ENCODE peak calls at places on chromosomes 4 and X, in nine cellular contexts. One of them, this sample, is unnamed.
A peak's percentile ranks its signal among the peaks of the same experiment; 100 is the strongest.

GRCh38 chr4:73603307-73603710 is 16.9 kb downstream of the RASSF6 start:
- DNase-seq in stimulated activated CD8-positive, alpha-beta memory T cell treated with anti-CD3 and anti-CD28 coated beads, Interleukin-15, amount 100 ng/mL, for 24 hours: no peak
- DNase-seq in transverse colon: peak; percentile 57
- DNase-seq in MM.1S: no peak
- DNase-seq in H54: no peak
- DNase-seq in HS-27A: no peak
- DNase-seq in GM10248: peak; percentile 46
- DNase-seq in epithelial cell of prostate: no peak
- DNase-seq in stimulated activated CD4-positive, alpha-beta T cell treated with anti-CD3 and anti-CD28 coated beads, Interleukin-2, amount 100 ng/mL, for 48 hours: no peak
- DNase-seq in this sample: no peak

GRCh38 chrX:1700757-1701156 is 85.9 kb downstream of the ASMT start:
- DNase-seq in stimulated activated CD8-positive, alpha-beta memory T cell treated with anti-CD3 and anti-CD28 coated beads, Interleukin-15, amount 100 ng/mL, for 24 hours: no peak
- DNase-seq in transverse colon: no peak
- DNase-seq in epithelial cell of prostate: no peak
- DNase-seq in MM.1S: no peak
- DNase-seq in stimulated activated CD4-positive, alpha-beta T cell treated with anti-CD3 and anti-CD28 coated beads, Interleukin-2, amount 100 ng/mL, for 48 hours: no peak
- DNase-seq in GM10248: no peak
- DNase-seq in H54: no peak
- DNase-seq in HS-27A: no peak
- DNase-seq in this sample: no peak

GRCh38 chrX:11540532-11541377 is 125.0 kb downstream of the ARHGAP6 start:
- DNase-seq in MM.1S: no peak
- DNase-seq in epithelial cell of prostate: no peak
- DNase-seq in stimulated activated CD8-positive, alpha-beta memory T cell treated with anti-CD3 and anti-CD28 coated beads, Interleukin-15, amount 100 ng/mL, for 24 hours: no peak
- DNase-seq in transverse colon: no peak
- DNase-seq in GM10248: peak; percentile 10
- DNase-seq in HS-27A: no peak
- DNase-seq in stimulated activated CD4-positive, alpha-beta T cell treated with anti-CD3 and anti-CD28 coated beads, Interleukin-2, amount 100 ng/mL, for 48 hours: no peak
- DNase-seq in H54: no peak
- DNase-seq in this sample: peak; percentile 22

GRCh38 chrX:57583477-57583876 is 8.3 kb upstream of the ZXDB start:
- DNase-seq in H54: no peak
- DNase-seq in HS-27A: no peak
- DNase-seq in stimulated activated CD4-positive, alpha-beta T cell treated with anti-CD3 and anti-CD28 coated beads, Interleukin-2, amount 100 ng/mL, for 48 hours: no peak
- DNase-seq in MM.1S: no peak
- DNase-seq in GM10248: no peak
- DNase-seq in transverse colon: peak; percentile 12
- DNase-seq in epithelial cell of prostate: no peak
- DNase-seq in stimulated activated CD8-positive, alpha-beta memory T cell treated with anti-CD3 and anti-CD28 coated beads, Interleukin-15, amount 100 ng/mL, for 24 hours: no peak
- DNase-seq in this sample: no peak

GRCh38 chrX:82666355-82666754 is 841.7 kb upstream of the POU3F4 start:
- DNase-seq in epithelial cell of prostate: no peak
- DNase-seq in GM10248: no peak
- DNase-seq in H54: no peak
- DNase-seq in transverse colon: no peak
- DNase-seq in HS-27A: no peak
- DNase-seq in MM.1S: no peak
- DNase-seq in stimulated activated CD8-positive, alpha-beta memory T cell treated with anti-CD3 and anti-CD28 coated beads, Interleukin-15, amount 100 ng/mL, for 24 hours: no peak
- DNase-seq in stimulated activated CD4-positive, alpha-beta T cell treated with anti-CD3 and anti-CD28 coated beads, Interleukin-2, amount 100 ng/mL, for 48 hours: no peak
- DNase-seq in this sample: no peak

GRCh38 chr4:8285143-8285975 is 15.8 kb downstream of the HTRA3 start:
- DNase-seq in HS-27A: no peak
- DNase-seq in stimulated activated CD4-positive, alpha-beta T cell treated with anti-CD3 and anti-CD28 coated beads, Interleukin-2, amount 100 ng/mL, for 48 hours: no peak
- DNase-seq in H54: no peak
- DNase-seq in transverse colon: no peak
- DNase-seq in epithelial cell of prostate: no peak
- DNase-seq in GM10248: no peak
- DNase-seq in MM.1S: no peak
- DNase-seq in stimulated activated CD8-positive, alpha-beta memory T cell treated with anti-CD3 and anti-CD28 coated beads, Interleukin-15, amount 100 ng/mL, for 24 hours: no peak
- DNase-seq in this sample: no peak

GRCh38 chr4:89312066-89312465 is 4.5 kb upstream of the GPRIN3 start:
- DNase-seq in HS-27A: no peak
- DNase-seq in stimulated activated CD8-positive, alpha-beta memory T cell treated with anti-CD3 and anti-CD28 coated beads, Interleukin-15, amount 100 ng/mL, for 24 hours: no peak
- DNase-seq in epithelial cell of prostate: no peak
- DNase-seq in transverse colon: no peak
- DNase-seq in MM.1S: no peak
- DNase-seq in GM10248: no peak
- DNase-seq in stimulated activated CD4-positive, alpha-beta T cell treated with anti-CD3 and anti-CD28 coated beads, Interleukin-2, amount 100 ng/mL, for 48 hours: no peak
- DNase-seq in H54: no peak
- DNase-seq in this sample: no peak

GRCh38 chr4:96260071-96260682 is 420.3 kb downstream of the PDHA2 start:
- DNase-seq in H54: no peak
- DNase-seq in epithelial cell of prostate: no peak
- DNase-seq in stimulated activated CD4-positive, alpha-beta T cell treated with anti-CD3 and anti-CD28 coated beads, Interleukin-2, amount 100 ng/mL, for 48 hours: no peak
- DNase-seq in GM10248: no peak
- DNase-seq in stimulated activated CD8-positive, alpha-beta memory T cell treated with anti-CD3 and anti-CD28 coated beads, Interleukin-15, amount 100 ng/mL, for 24 hours: no peak
- DNase-seq in HS-27A: no peak
- DNase-seq in transverse colon: no peak
- DNase-seq in MM.1S: no peak
- DNase-seq in this sample: no peak

GRCh38 chrX:11446951-11447350 is 153.7 kb downstream of the AMELX start:
- DNase-seq in MM.1S: no peak
- DNase-seq in transverse colon: no peak
- DNase-seq in H54: no peak
- DNase-seq in HS-27A: no peak
- DNase-seq in stimulated activated CD4-positive, alpha-beta T cell treated with anti-CD3 and anti-CD28 coated beads, Interleukin-2, amount 100 ng/mL, for 48 hours: no peak
- DNase-seq in GM10248: no peak
- DNase-seq in epithelial cell of prostate: no peak
- DNase-seq in stimulated activated CD8-positive, alpha-beta memory T cell treated with anti-CD3 and anti-CD28 coated beads, Interleukin-15, amount 100 ng/mL, for 24 hours: no peak
- DNase-seq in this sample: no peak

GRCh38 chrX:30713061-30713525 is 59.9 kb downstream of the GK start:
- DNase-seq in stimulated activated CD4-positive, alpha-beta T cell treated with anti-CD3 and anti-CD28 coated beads, Interleukin-2, amount 100 ng/mL, for 48 hours: peak; percentile 29
- DNase-seq in H54: peak; percentile 1
- DNase-seq in stimulated activated CD8-positive, alpha-beta memory T cell treated with anti-CD3 and anti-CD28 coated beads, Interleukin-15, amount 100 ng/mL, for 24 hours: no peak
- DNase-seq in GM10248: peak; percentile 72
- DNase-seq in epithelial cell of prostate: no peak
- DNase-seq in transverse colon: peak; percentile 46
- DNase-seq in MM.1S: peak; percentile 83
- DNase-seq in HS-27A: no peak
- DNase-seq in this sample: peak; percentile 62

GRCh38 chr4:104451573-104451972 is 43.1 kb downstream of the CXXC4 start:
- DNase-seq in H54: no peak
- DNase-seq in stimulated activated CD4-positive, alpha-beta T cell treated with anti-CD3 and anti-CD28 coated beads, Interleukin-2, amount 100 ng/mL, for 48 hours: no peak
- DNase-seq in stimulated activated CD8-positive, alpha-beta memory T cell treated with anti-CD3 and anti-CD28 coated beads, Interleukin-15, amount 100 ng/mL, for 24 hours: no peak
- DNase-seq in MM.1S: peak; percentile 64
- DNase-seq in epithelial cell of prostate: no peak
- DNase-seq in transverse colon: no peak
- DNase-seq in GM10248: no peak
- DNase-seq in HS-27A: no peak
- DNase-seq in this sample: no peak

GRCh38 chrX:136262812-136263315 is 11.7 kb upstream of the MAP7D3 start:
- DNase-seq in stimulated activated CD4-positive, alpha-beta T cell treated with anti-CD3 and anti-CD28 coated beads, Interleukin-2, amount 100 ng/mL, for 48 hours: no peak
- DNase-seq in HS-27A: no peak
- DNase-seq in H54: no peak
- DNase-seq in MM.1S: no peak
- DNase-seq in stimulated activated CD8-positive, alpha-beta memory T cell treated with anti-CD3 and anti-CD28 coated beads, Interleukin-15, amount 100 ng/mL, for 24 hours: no peak
- DNase-seq in transverse colon: no peak
- DNase-seq in GM10248: no peak
- DNase-seq in epithelial cell of prostate: no peak
- DNase-seq in this sample: no peak

GRCh38 chr4:139419388-139419914 is 34.5 kb upstream of the RAB33B start:
- DNase-seq in epithelial cell of prostate: peak; percentile 22
- DNase-seq in GM10248: no peak
- DNase-seq in stimulated activated CD4-positive, alpha-beta T cell treated with anti-CD3 and anti-CD28 coated beads, Interleukin-2, amount 100 ng/mL, for 48 hours: no peak
- DNase-seq in stimulated activated CD8-positive, alpha-beta memory T cell treated with anti-CD3 and anti-CD28 coated beads, Interleukin-15, amount 100 ng/mL, for 24 hours: no peak
- DNase-seq in H54: no peak
- DNase-seq in HS-27A: peak; percentile 20
- DNase-seq in transverse colon: peak; percentile 38
- DNase-seq in MM.1S: peak; percentile 84
- DNase-seq in this sample: peak; percentile 17

GRCh38 chrX:28584025-28584424 is 3.2 kb upstream of the IL1RAPL1 start:
- DNase-seq in epithelial cell of prostate: no peak
- DNase-seq in GM10248: no peak
- DNase-seq in MM.1S: no peak
- DNase-seq in HS-27A: no peak
- DNase-seq in transverse colon: no peak
- DNase-seq in stimulated activated CD8-positive, alpha-beta memory T cell treated with anti-CD3 and anti-CD28 coated beads, Interleukin-15, amount 100 ng/mL, for 24 hours: no peak
- DNase-seq in stimulated activated CD4-positive, alpha-beta T cell treated with anti-CD3 and anti-CD28 coated beads, Interleukin-2, amount 100 ng/mL, for 48 hours: no peak
- DNase-seq in H54: no peak
- DNase-seq in this sample: no peak

This sample was measured in GM06990.